ENCODE peak calls at places on chromosomes 3 and 15, in eight cellular contexts. One of them, this sample, is unnamed.

GRCh38 chr3:147157629-147158028 is 248.7 kb downstream of the ZIC4 start:
- DNase-seq in stimulated activated CD4-positive, alpha-beta T cell treated with anti-CD3 and anti-CD28 coated beads, Interleukin-12 subunit alpha, Interleukin-12 subunit beta, amount 100 ng/mL, for 4 hours: no peak
- DNase-seq in mucosa of gallbladder: no peak
- DNase-seq in activated gamma-delta T cell treated with Interleukin-2 at 50 U/mL for 16 hours: no peak
- DNase-seq in heart right ventricle: no peak
- DNase-seq in psoas muscle: no peak
- DNase-seq in PC-9: no peak
- DNase-seq in NCI-H345: no peak
- DNase-seq in this sample: no peak

GRCh38 chr3:32105291-32106131 is 909 bp upstream of the GPD1L start:
- DNase-seq in stimulated activated CD4-positive, alpha-beta T cell treated with anti-CD3 and anti-CD28 coated beads, Interleukin-12 subunit alpha, Interleukin-12 subunit beta, amount 100 ng/mL, for 4 hours: no peak
- DNase-seq in mucosa of gallbladder: peak
- DNase-seq in activated gamma-delta T cell treated with Interleukin-2 at 50 U/mL for 16 hours: no peak
- DNase-seq in heart right ventricle: no peak
- DNase-seq in psoas muscle: no peak
- DNase-seq in PC-9: no peak
- DNase-seq in NCI-H345: no peak
- DNase-seq in this sample: no peak

GRCh38 chr15:34347951-34348638 is 5.0 kb downstream of the NUTM1 start:
- DNase-seq in stimulated activated CD4-positive, alpha-beta T cell treated with anti-CD3 and anti-CD28 coated beads, Interleukin-12 subunit alpha, Interleukin-12 subunit beta, amount 100 ng/mL, for 4 hours: no peak
- DNase-seq in mucosa of gallbladder: no peak
- DNase-seq in activated gamma-delta T cell treated with Interleukin-2 at 50 U/mL for 16 hours: no peak
- DNase-seq in heart right ventricle: no peak
- DNase-seq in psoas muscle: no peak
- DNase-seq in PC-9: no peak
- DNase-seq in NCI-H345: no peak
- DNase-seq in this sample: no peak

GRCh38 chr15:33108518-33108917 is 86.0 kb downstream of the FMN1 start:
- DNase-seq in stimulated activated CD4-positive, alpha-beta T cell treated with anti-CD3 and anti-CD28 coated beads, Interleukin-12 subunit alpha, Interleukin-12 subunit beta, amount 100 ng/mL, for 4 hours: no peak
- DNase-seq in mucosa of gallbladder: no peak
- DNase-seq in activated gamma-delta T cell treated with Interleukin-2 at 50 U/mL for 16 hours: no peak
- DNase-seq in heart right ventricle: no peak
- DNase-seq in psoas muscle: no peak
- DNase-seq in PC-9: no peak
- DNase-seq in NCI-H345: no peak
- DNase-seq in this sample: no peak

GRCh38 chr3:53234130-53234840 is 21.5 kb downstream of the TKT start:
- DNase-seq in stimulated activated CD4-positive, alpha-beta T cell treated with anti-CD3 and anti-CD28 coated beads, Interleukin-12 subunit alpha, Interleukin-12 subunit beta, amount 100 ng/mL, for 4 hours: no peak
- DNase-seq in mucosa of gallbladder: no peak
- DNase-seq in activated gamma-delta T cell treated with Interleukin-2 at 50 U/mL for 16 hours: no peak
- DNase-seq in heart right ventricle: no peak
- DNase-seq in psoas muscle: no peak
- DNase-seq in PC-9: no peak
- DNase-seq in NCI-H345: no peak
- DNase-seq in this sample: no peak

GRCh38 chr3:184748219-184749135 is 36.6 kb upstream of the MAGEF1 start:
- DNase-seq in stimulated activated CD4-positive, alpha-beta T cell treated with anti-CD3 and anti-CD28 coated beads, Interleukin-12 subunit alpha, Interleukin-12 subunit beta, amount 100 ng/mL, for 4 hours: no peak
- DNase-seq in mucosa of gallbladder: no peak
- DNase-seq in activated gamma-delta T cell treated with Interleukin-2 at 50 U/mL for 16 hours: no peak
- DNase-seq in heart right ventricle: no peak
- DNase-seq in psoas muscle: no peak
- DNase-seq in PC-9: peak
- DNase-seq in NCI-H345: peak
- DNase-seq in this sample: no peak

GRCh38 chr15:45456212-45457106 is 66.1 kb downstream of the SLC30A4 start:
- DNase-seq in stimulated activated CD4-positive, alpha-beta T cell treated with anti-CD3 and anti-CD28 coated beads, Interleukin-12 subunit alpha, Interleukin-12 subunit beta, amount 100 ng/mL, for 4 hours: peak
- DNase-seq in mucosa of gallbladder: peak
- DNase-seq in activated gamma-delta T cell treated with Interleukin-2 at 50 U/mL for 16 hours: peak
- DNase-seq in heart right ventricle: peak
- DNase-seq in psoas muscle: peak
- DNase-seq in PC-9: peak
- DNase-seq in NCI-H345: no peak
- DNase-seq in this sample: no peak

GRCh38 chr15:79540551-79540950 is 108.4 kb downstream of the MINAR1 start:
- DNase-seq in stimulated activated CD4-positive, alpha-beta T cell treated with anti-CD3 and anti-CD28 coated beads, Interleukin-12 subunit alpha, Interleukin-12 subunit beta, amount 100 ng/mL, for 4 hours: no peak
- DNase-seq in mucosa of gallbladder: no peak
- DNase-seq in activated gamma-delta T cell treated with Interleukin-2 at 50 U/mL for 16 hours: no peak
- DNase-seq in heart right ventricle: no peak
- DNase-seq in psoas muscle: no peak
- DNase-seq in PC-9: no peak
- DNase-seq in NCI-H345: no peak
- DNase-seq in this sample: no peak

GRCh38 chr3:129211772-129212171 is 28.1 kb upstream of the CNBP start:
- DNase-seq in stimulated activated CD4-positive, alpha-beta T cell treated with anti-CD3 and anti-CD28 coated beads, Interleukin-12 subunit alpha, Interleukin-12 subunit beta, amount 100 ng/mL, for 4 hours: no peak
- DNase-seq in mucosa of gallbladder: peak
- DNase-seq in activated gamma-delta T cell treated with Interleukin-2 at 50 U/mL for 16 hours: no peak
- DNase-seq in heart right ventricle: peak
- DNase-seq in psoas muscle: peak
- DNase-seq in PC-9: peak
- DNase-seq in NCI-H345: peak
- DNase-seq in this sample: no peak

GRCh38 chr3:45914362-45915077 is 28.2 kb downstream of the CCR9 start:
- DNase-seq in stimulated activated CD4-positive, alpha-beta T cell treated with anti-CD3 and anti-CD28 coated beads, Interleukin-12 subunit alpha, Interleukin-12 subunit beta, amount 100 ng/mL, for 4 hours: no peak
- DNase-seq in mucosa of gallbladder: no peak
- DNase-seq in activated gamma-delta T cell treated with Interleukin-2 at 50 U/mL for 16 hours: no peak
- DNase-seq in heart right ventricle: no peak
- DNase-seq in psoas muscle: no peak
- DNase-seq in PC-9: no peak
- DNase-seq in NCI-H345: no peak
- DNase-seq in this sample: no peak

GRCh38 chr3:38782148-38782547 is 33.9 kb downstream of the SCN10A start:
- DNase-seq in stimulated activated CD4-positive, alpha-beta T cell treated with anti-CD3 and anti-CD28 coated beads, Interleukin-12 subunit alpha, Interleukin-12 subunit beta, amount 100 ng/mL, for 4 hours: no peak
- DNase-seq in mucosa of gallbladder: no peak
- DNase-seq in activated gamma-delta T cell treated with Interleukin-2 at 50 U/mL for 16 hours: no peak
- DNase-seq in heart right ventricle: no peak
- DNase-seq in psoas muscle: no peak
- DNase-seq in PC-9: no peak
- DNase-seq in NCI-H345: no peak
- DNase-seq in this sample: no peak

GRCh38 chr3:64460877-64461276 is 226.9 kb downstream of the ADAMTS9 start:
- DNase-seq in stimulated activated CD4-positive, alpha-beta T cell treated with anti-CD3 and anti-CD28 coated beads, Interleukin-12 subunit alpha, Interleukin-12 subunit beta, amount 100 ng/mL, for 4 hours: no peak
- DNase-seq in mucosa of gallbladder: no peak
- DNase-seq in activated gamma-delta T cell treated with Interleukin-2 at 50 U/mL for 16 hours: no peak
- DNase-seq in heart right ventricle: no peak
- DNase-seq in psoas muscle: no peak
- DNase-seq in PC-9: no peak
- DNase-seq in NCI-H345: no peak
- DNase-seq in this sample: no peak

GRCh38 chr3:130968231-130968630 is 58.4 kb downstream of the ASTE1 start:
- DNase-seq in stimulated activated CD4-positive, alpha-beta T cell treated with anti-CD3 and anti-CD28 coated beads, Interleukin-12 subunit alpha, Interleukin-12 subunit beta, amount 100 ng/mL, for 4 hours: no peak
- DNase-seq in mucosa of gallbladder: no peak
- DNase-seq in activated gamma-delta T cell treated with Interleukin-2 at 50 U/mL for 16 hours: no peak
- DNase-seq in heart right ventricle: no peak
- DNase-seq in psoas muscle: no peak
- DNase-seq in PC-9: no peak
- DNase-seq in NCI-H345: no peak
- DNase-seq in this sample: no peak

GRCh38 chr3:4644954-4645353 is 151.8 kb downstream of the ITPR1 start:
- DNase-seq in stimulated activated CD4-positive, alpha-beta T cell treated with anti-CD3 and anti-CD28 coated beads, Interleukin-12 subunit alpha, Interleukin-12 subunit beta, amount 100 ng/mL, for 4 hours: no peak
- DNase-seq in mucosa of gallbladder: no peak
- DNase-seq in activated gamma-delta T cell treated with Interleukin-2 at 50 U/mL for 16 hours: no peak
- DNase-seq in heart right ventricle: no peak
- DNase-seq in psoas muscle: no peak
- DNase-seq in PC-9: no peak
- DNase-seq in NCI-H345: no peak
- DNase-seq in this sample: no peak

GRCh38 chr3:50840983-50841489 is 166.3 kb downstream of the DOCK3 start:
- DNase-seq in stimulated activated CD4-positive, alpha-beta T cell treated with anti-CD3 and anti-CD28 coated beads, Interleukin-12 subunit alpha, Interleukin-12 subunit beta, amount 100 ng/mL, for 4 hours: no peak
- DNase-seq in mucosa of gallbladder: no peak
- DNase-seq in activated gamma-delta T cell treated with Interleukin-2 at 50 U/mL for 16 hours: no peak
- DNase-seq in heart right ventricle: no peak
- DNase-seq in psoas muscle: no peak
- DNase-seq in PC-9: no peak
- DNase-seq in NCI-H345: no peak
- DNase-seq in this sample: no peak

GRCh38 chr3:9098716-9099675 is 135.7 kb upstream of the RAD18 start:
- DNase-seq in stimulated activated CD4-positive, alpha-beta T cell treated with anti-CD3 and anti-CD28 coated beads, Interleukin-12 subunit alpha, Interleukin-12 subunit beta, amount 100 ng/mL, for 4 hours: no peak
- DNase-seq in mucosa of gallbladder: no peak
- DNase-seq in activated gamma-delta T cell treated with Interleukin-2 at 50 U/mL for 16 hours: no peak
- DNase-seq in heart right ventricle: no peak
- DNase-seq in psoas muscle: no peak
- DNase-seq in PC-9: peak
- DNase-seq in NCI-H345: peak
- DNase-seq in this sample: no peak

GRCh38 chr15:69338535-69339213 is 40.0 kb downstream of the PAQR5 start:
- DNase-seq in stimulated activated CD4-positive, alpha-beta T cell treated with anti-CD3 and anti-CD28 coated beads, Interleukin-12 subunit alpha, Interleukin-12 subunit beta, amount 100 ng/mL, for 4 hours: no peak
- DNase-seq in mucosa of gallbladder: no peak
- DNase-seq in activated gamma-delta T cell treated with Interleukin-2 at 50 U/mL for 16 hours: no peak
- DNase-seq in heart right ventricle: no peak
- DNase-seq in psoas muscle: no peak
- DNase-seq in PC-9: no peak
- DNase-seq in NCI-H345: no peak
- DNase-seq in this sample: no peak

GRCh38 chr3:115251509-115251908 is 104.4 kb upstream of the ZBTB20 start:
- DNase-seq in stimulated activated CD4-positive, alpha-beta T cell treated with anti-CD3 and anti-CD28 coated beads, Interleukin-12 subunit alpha, Interleukin-12 subunit beta, amount 100 ng/mL, for 4 hours: no peak
- DNase-seq in mucosa of gallbladder: no peak
- DNase-seq in activated gamma-delta T cell treated with Interleukin-2 at 50 U/mL for 16 hours: no peak
- DNase-seq in heart right ventricle: no peak
- DNase-seq in psoas muscle: no peak
- DNase-seq in PC-9: no peak
- DNase-seq in NCI-H345: no peak
- DNase-seq in this sample: no peak